ENCODE peak calls at places on chromosome 5, in six cellular contexts. A is stomach, Y is fibroblast of mammary gland, Q is fibroblast of lung, F is heart right ventricle, B is A549. M is an unnamed sample.

GRCh38 chr5:66230551-66230950 is 86.5 kb downstream of the SREK1 start:
- DNase-seq in A (no peak), Y (no peak), Q (peak; percentile 48), F (no peak), B (no peak), M (no peak)

GRCh38 chr5:151585970-151586369 is 5.2 kb downstream of the FAT2 start:
- DNase-seq in A (no peak), Y (peak; percentile 28), Q (no peak), F (peak; percentile 29), B (no peak), M (no peak)

GRCh38 chr5:123754167-123754840 is 242.3 kb downstream of the CSNK1G3 start:
- DNase-seq in A (no peak), Y (peak; percentile 56), Q (peak; percentile 64), F (no peak), B (no peak), M (no peak)

GRCh38 chr5:163347671-163348070 is 89.7 kb upstream of the CCNG1 start:
- DNase-seq in A (peak; percentile 53), Y (peak; percentile 74), Q (peak; percentile 34), F (no peak), B (peak; percentile 70), M (peak; percentile 59)

GRCh38 chr5:150801117-150801927 is 22.8 kb downstream of the SMIM3 start:
- DNase-seq in A (no peak), Y (peak; percentile 80), Q (peak; percentile 53), F (no peak), B (peak; percentile 71), M (peak; percentile 63)

GRCh38 chr5:60332244-60333018 is 367.5 kb downstream of the DEPDC1B start:
- DNase-seq in A (no peak), Y (peak; percentile 75), Q (peak; percentile 62), F (no peak), B (no peak), M (no peak)

GRCh38 chr5:128303593-128303992 is 220.0 kb downstream of the SLC12A2 start:
- DNase-seq in A (no peak), Y (no peak), Q (peak; percentile 37), F (no peak), B (no peak), M (no peak)

GRCh38 chr5:96198673-96199072 is 234.4 kb downstream of the PCSK1 start:
- DNase-seq in A (no peak), Y (peak; percentile 55), Q (peak; percentile 75), F (no peak), B (no peak), M (no peak)

GRCh38 chr5:94748212-94748611 is 129.7 kb downstream of the SLF1 start:
- DNase-seq in A (no peak), Y (no peak), Q (no peak), F (no peak), B (no peak), M (no peak)

GRCh38 chr5:31934156-31934555 is 240.0 kb downstream of the GOLPH3 start:
- DNase-seq in A (no peak), Y (no peak), Q (no peak), F (no peak), B (no peak), M (no peak)

GRCh38 chr5:158172005-158172404 is 313.1 kb upstream of the CLINT1 start:
- DNase-seq in A (no peak), Y (no peak), Q (no peak), F (no peak), B (no peak), M (no peak)

GRCh38 chr5:41877408-41877807 is 7.2 kb upstream of the OXCT1 start:
- DNase-seq in A (no peak), Y (no peak), Q (no peak), F (no peak), B (no peak), M (no peak)

GRCh38 chr5:62587737-62588136 is 9.1 kb downstream of the LRRC70 start:
- DNase-seq in A (no peak), Y (peak; percentile 51), Q (no peak), F (no peak), B (no peak), M (no peak)

GRCh38 chr5:4335078-4335477 is 739.4 kb downstream of the IRX1 start:
- DNase-seq in A (no peak), Y (no peak), Q (no peak), F (no peak), B (no peak), M (no peak)

GRCh38 chr5:180523629-180524466 is 29.7 kb downstream of the CNOT6 start:
- DNase-seq in A (no peak), Y (no peak), Q (peak; percentile 9), F (no peak), B (no peak), M (no peak)

GRCh38 chr5:55966284-55966683 is 28.5 kb downstream of the IL6ST start:
- DNase-seq in A (no peak), Y (no peak), Q (no peak), F (no peak), B (no peak), M (no peak)

GRCh38 chr5:111432828-111433536 is 79.4 kb downstream of the STARD4 start:
- DNase-seq in A (no peak), Y (no peak), Q (peak; percentile 63), F (no peak), B (no peak), M (no peak)

GRCh38 chr5:111422747-111423455 is 89.4 kb downstream of the STARD4 start:
- DNase-seq in A (no peak), Y (no peak), Q (no peak), F (no peak), B (no peak), M (no peak)

GRCh38 chr5:111425205-111425604 is 87.1 kb downstream of the STARD4 start:
- DNase-seq in A (no peak), Y (no peak), Q (no peak), F (no peak), B (no peak), M (no peak)

GRCh38 chr5:111422245-111422644 is 90.1 kb downstream of the STARD4 start:
- DNase-seq in A (no peak), Y (no peak), Q (no peak), F (no peak), B (no peak), M (no peak)

DNA sequence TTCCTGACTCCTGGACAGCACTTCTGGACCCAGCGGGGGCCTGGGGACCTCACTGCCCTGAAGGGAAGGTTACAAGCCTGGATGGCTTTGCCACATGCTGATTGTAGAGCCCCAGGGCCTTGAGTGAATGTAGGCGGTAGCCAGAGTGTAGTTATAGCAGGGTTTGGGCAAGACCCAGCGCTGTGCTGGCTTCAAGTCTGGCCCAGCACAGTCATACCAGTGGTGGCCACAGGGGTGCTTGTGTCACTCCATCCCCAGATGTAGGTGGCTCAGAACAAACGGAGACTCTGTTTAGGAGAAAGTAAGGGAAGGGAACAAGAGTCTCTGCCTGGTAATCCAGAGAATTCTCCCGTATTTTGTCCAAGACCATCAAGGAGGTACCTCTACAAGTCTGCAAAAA is 84.6 kb downstream of the STARD4 start:
- DNase-seq in A (no peak), Y (no peak), Q (no peak), F (no peak), B (peak; percentile 6), M (no peak)
- TF ChIP-seq CTCF in A (no peak), Y (no peak), Q (no peak), F (no peak), B (no peak), M (no peak)

DNA sequence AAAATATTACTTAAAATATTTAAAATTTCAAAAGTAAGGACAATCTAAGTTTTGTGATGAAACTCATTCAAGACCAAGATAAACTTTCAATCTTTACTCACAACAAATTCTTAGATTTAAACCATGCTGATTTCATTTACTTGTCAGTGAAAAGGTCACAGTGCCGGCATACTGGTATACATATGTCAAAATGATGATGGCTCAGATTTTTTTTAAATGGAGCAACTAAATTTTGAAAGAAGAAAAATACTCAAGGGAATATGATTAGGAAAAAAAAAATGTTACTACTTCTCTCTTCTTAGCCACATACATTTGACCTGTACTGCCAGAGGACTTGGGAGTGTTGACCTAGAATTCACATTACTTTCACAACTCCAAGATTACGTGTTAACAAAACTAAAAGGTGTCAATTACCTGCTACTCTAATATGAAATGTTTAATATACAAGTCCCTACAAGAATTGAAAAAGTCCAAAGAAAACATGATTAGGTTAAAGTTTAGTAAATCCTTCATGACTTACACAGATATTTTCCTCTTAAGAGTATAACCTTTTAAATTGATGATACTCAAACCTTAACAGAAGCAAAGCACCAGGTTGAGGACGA is 4.6 kb downstream of the EFNA5 start:
- DNase-seq in A (no peak), Y (no peak), Q (no peak), F (no peak), B (no peak), M (no peak)
- H3K4me3 ChIP-seq in A (no peak overlapping the region), Y (no peak overlapping the region), Q (no peak overlapping the region), F (peak overlapping the region; percentile 16), B (peak overlapping the region; percentile 1), M (no peak overlapping the region)

DNA sequence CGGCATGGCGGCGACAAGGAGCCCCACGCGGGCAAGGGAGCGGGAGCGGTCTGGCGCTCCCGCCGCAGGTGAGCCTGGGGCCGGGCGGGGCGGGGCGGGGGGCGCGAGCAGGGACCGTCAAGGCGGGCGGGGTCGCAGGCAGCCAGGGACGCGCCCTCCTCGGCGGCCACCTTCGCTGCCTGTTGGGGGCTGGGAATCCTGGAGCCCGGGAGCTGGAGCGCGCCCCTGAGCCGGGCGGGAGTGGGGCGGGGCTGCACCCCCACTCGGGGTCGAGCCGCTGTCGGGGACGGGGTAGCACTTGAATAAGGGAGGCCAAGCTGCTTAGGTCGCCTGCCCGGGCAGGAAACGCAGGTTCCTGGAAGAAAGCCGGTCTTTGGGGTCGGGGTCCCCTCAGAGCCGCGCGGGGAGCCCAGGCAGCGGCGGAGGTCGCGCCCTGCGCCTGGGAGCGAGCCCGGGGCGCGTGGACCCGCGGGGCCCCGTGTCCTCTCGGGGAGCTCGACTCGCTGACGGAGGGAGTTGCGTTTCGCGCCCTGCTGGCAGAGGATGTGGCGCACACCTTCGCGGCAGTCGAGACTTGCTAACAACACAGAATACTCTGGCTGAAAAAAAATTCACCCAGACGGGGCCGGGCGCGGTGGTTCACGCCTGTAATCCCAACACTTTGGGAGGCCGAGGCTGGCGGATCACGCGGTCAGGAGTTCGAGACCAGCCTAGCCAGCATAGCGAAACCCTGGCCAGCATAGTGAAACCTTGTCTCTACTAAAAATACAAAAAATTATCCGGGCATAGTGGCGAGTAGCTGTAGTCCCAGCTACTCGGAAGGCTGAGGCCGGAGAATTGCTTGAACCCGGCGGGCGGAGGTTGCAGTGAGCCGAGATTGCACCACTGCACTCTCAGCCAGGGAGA is 552 bp downstream of the OTULINL start:
- DNase-seq in A (peak; percentile 74), Y (peak; percentile 13), Q (peak; percentile 21), F (peak; percentile 58), B (peak; percentile 73), M (no peak)
- TF ChIP-seq CTCF in A (no peak), Y (no peak), Q (no peak), F (no peak), B (no peak), M (peak; percentile 14)

DNA sequence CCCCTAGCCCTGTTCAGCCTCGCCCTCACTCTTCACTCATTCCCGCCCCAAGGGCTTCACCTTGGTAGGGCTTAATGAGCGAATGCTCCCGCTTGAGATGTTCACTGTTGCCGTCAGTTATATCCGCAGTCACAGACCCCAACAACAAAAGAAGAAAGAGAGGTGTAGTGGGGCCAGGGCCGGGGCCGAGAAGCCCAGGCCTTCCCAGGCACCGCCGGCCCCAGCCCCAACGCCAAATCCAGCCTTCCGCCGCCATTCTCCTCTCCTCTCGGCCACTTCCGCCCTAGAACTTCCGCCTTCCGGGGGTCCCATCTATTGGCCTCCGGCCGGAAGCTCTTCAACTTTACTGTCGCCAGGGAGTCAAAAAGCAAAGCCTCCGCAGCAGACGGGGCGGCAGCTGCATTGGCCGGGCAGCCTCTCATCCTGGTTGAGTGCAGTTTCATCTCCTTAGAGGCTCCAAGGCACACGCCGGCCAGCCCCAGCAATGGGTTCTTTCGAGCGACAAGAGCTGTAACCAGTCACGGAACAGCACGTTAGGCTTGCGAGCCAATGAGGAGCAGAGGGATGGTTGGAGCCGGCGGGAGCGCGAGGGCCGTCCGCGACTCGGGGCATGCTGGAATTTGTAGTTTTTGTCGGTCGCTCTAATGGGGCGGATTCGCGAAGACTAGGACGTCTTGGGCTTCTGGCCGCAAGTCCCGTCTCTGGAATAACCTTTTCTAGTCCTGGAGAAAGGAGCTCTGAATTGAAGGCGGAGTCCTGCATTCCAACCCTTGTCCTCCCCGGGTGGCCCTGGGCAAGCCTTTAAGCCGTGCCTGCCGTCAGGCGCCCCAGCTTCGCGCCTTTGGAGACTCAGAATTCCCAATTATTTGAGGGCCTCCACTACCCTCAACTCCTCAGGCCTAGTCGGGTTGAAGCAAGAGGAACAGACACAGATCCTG is at the start of gene LMAN2:
- DNase-seq in A (peak; percentile 96), Y (peak; percentile 96), Q (peak; percentile 97), F (peak; percentile 89), B (peak; percentile 97), M (peak; percentile 87)
- H3K4me3 ChIP-seq in A (peak within 1 kb of the TSS; percentile 92), Y (peak within 1 kb of the TSS; percentile 100), Q (peak within 1 kb of the TSS; percentile 97), F (peak within 1 kb of the TSS; percentile 83), B (peak within 1 kb of the TSS; percentile 78), M (peak within 1 kb of the TSS; percentile 100)